ENCODE peak calls at places on chromosomes 12 and 14, in five cellular contexts. Y is mucosa of descending colon, V is ovary, L is nephron progenitor cell, A is AG10803. H is an unnamed sample.

GRCh38 chr12:67107751-67108269 is 161.3 kb upstream of the CAND1 start:
- DNase-seq in Y (no peak), V (no peak), L (no peak), A (no peak), H (no peak)

GRCh38 chr12:116687888-116688287 is 50.0 kb downstream of the SPRING1 start:
- DNase-seq in Y (peak), V (peak), L (peak), A (no peak), H (no peak)

GRCh38 chr12:52155048-52155868 is 36.6 kb downstream of the KRT80 start:
- DNase-seq in Y (peak), V (no peak), L (no peak), A (peak), H (no peak)

GRCh38 chr14:64637735-64638473 is 66.3 kb upstream of the PLEKHG3 start:
- DNase-seq in Y (no peak), V (no peak), L (no peak), A (peak), H (no peak)

GRCh38 chr12:95852133-95852532 is 6.6 kb upstream of the SNRPF start:
- DNase-seq in Y (no peak), V (no peak), L (no peak), A (no peak), H (no peak)

GRCh38 chr12:54277823-54278276 is 2.1 kb downstream of the CBX5 start:
- DNase-seq in Y (no peak), V (no peak), L (no peak), A (peak), H (no peak)

GRCh38 chr12:56684745-56685369 is 3.2 kb downstream of the PTGES3 start:
- DNase-seq in Y (no peak), V (peak), L (no peak), A (no peak), H (no peak)

GRCh38 chr14:23929131-23929530 is 24.4 kb upstream of the DHRS4 start:
- DNase-seq in Y (no peak), V (no peak), L (no peak), A (no peak), H (no peak)

GRCh38 chr14:94368956-94369355 is 19.4 kb downstream of the SERPINA1 start:
- DNase-seq in Y (no peak), V (no peak), L (no peak), A (no peak), H (no peak)

GRCh38 chr12:121579190-121579791 is 1.5 kb downstream of the KDM2B start:
- DNase-seq in Y (peak), V (peak), L (peak), A (no peak), H (no peak)

GRCh38 chr12:4855121-4855924 is 54.4 kb upstream of the KCNA1 start:
- DNase-seq in Y (no peak), V (no peak), L (peak), A (peak), H (no peak)

GRCh38 chr14:62819931-62820330 is 225.3 kb downstream of the KCNH5 start:
- DNase-seq in Y (no peak), V (no peak), L (no peak), A (no peak), H (no peak)

GRCh38 chr12:103947871-103948555 is 17.7 kb upstream of the TDG start:
- DNase-seq in Y (no peak), V (no peak), L (no peak), A (no peak), H (no peak)

GRCh38 chr12:11860026-11860425 is 210.6 kb downstream of the ETV6 start:
- DNase-seq in Y (no peak), V (no peak), L (no peak), A (no peak), H (no peak)

GRCh38 chr14:104082807-104083206 is 2.7 kb upstream of the ASPG start:
- DNase-seq in Y (peak), V (peak), L (no peak), A (no peak), H (peak)

GRCh38 chr12:123384994-123385376 is 1.1 kb downstream of the KMT5A start:
- DNase-seq in Y (no peak), V (no peak), L (no peak), A (peak), H (no peak)

GRCh38 chr12:646303-647038 is 16.8 kb downstream of the NINJ2 start:
- DNase-seq in Y (peak), V (peak), L (no peak), A (peak), H (no peak)

GRCh38 chr12:129657179-129657578 is 246.6 kb downstream of the TMEM132D start:
- DNase-seq in Y (no peak), V (no peak), L (no peak), A (no peak), H (no peak)

GRCh38 chr14:39374846-39375245 is 57.4 kb downstream of the FBXO33 start:
- DNase-seq in Y (no peak), V (no peak), L (no peak), A (peak), H (no peak)

GRCh38 chr12:501722-502447 is 42.1 kb downstream of the B4GALNT3 start:
- DNase-seq in Y (no peak), V (no peak), L (no peak), A (no peak), H (no peak)

GRCh38 chr14:22554706-22555572 is 34.1 kb downstream of the DAD1 start:
- DNase-seq in Y (no peak), V (no peak), L (no peak), A (no peak), H (no peak)

GRCh38 chr12:113891737-113892520 is 74.2 kb downstream of the RBM19 start:
- DNase-seq in Y (no peak), V (no peak), L (no peak), A (no peak), H (no peak)

GRCh38 chr12:31591308-31591901 is 469 bp upstream of the DENND5B start:
- DNase-seq in Y (no peak), V (peak), L (peak), A (peak), H (no peak)

GRCh38 chr14:31449971-31450610 is 7.2 kb downstream of the DTD2 start:
- DNase-seq in Y (no peak), V (no peak), L (no peak), A (peak), H (no peak)

GRCh38 chr14:64800000-64800399 is 79.7 kb downstream of the SPTB start:
- DNase-seq in Y (no peak), V (no peak), L (peak), A (peak), H (no peak)

GRCh38 chr12:89733579-89734201 is 25.1 kb upstream of the ATP2B1 start:
- DNase-seq in Y (no peak), V (no peak), L (no peak), A (peak), H (no peak)

GRCh38 chr12:49953961-49954835 is 3.7 kb downstream of the AQP2 start:
- DNase-seq in Y (no peak), V (peak), L (no peak), A (no peak), H (no peak)

GRCh38 chr12:49953146-49953545 is 2.6 kb downstream of the AQP2 start:
- DNase-seq in Y (no peak), V (peak), L (no peak), A (no peak), H (no peak)

GRCh38 chr12:49956663-49957569 is 4.8 kb upstream of the AQP5 start:
- DNase-seq in Y (no peak), V (no peak), L (no peak), A (no peak), H (no peak)

GRCh38 chr12:49955899-49956662 is 5.5 kb downstream of the AQP2 start:
- DNase-seq in Y (no peak), V (peak), L (no peak), A (no peak), H (no peak)

GRCh38 chr12:49954863-49955830 is 4.6 kb downstream of the AQP2 start:
- DNase-seq in Y (no peak), V (peak), L (no peak), A (no peak), H (no peak)
- TF ChIP-seq CTCF in Y (no peak), V (no peak), L (no peak), A (no peak), H (no peak)

GRCh38 chr12:17148706-17149105 is 542.7 kb upstream of the LMO3 start:
- DNase-seq in Y (no peak), V (no peak), L (no peak), A (no peak), H (no peak)
- TF ChIP-seq CTCF in Y (no peak), V (no peak), L (no peak), A (no peak), H (no peak)

DNA sequence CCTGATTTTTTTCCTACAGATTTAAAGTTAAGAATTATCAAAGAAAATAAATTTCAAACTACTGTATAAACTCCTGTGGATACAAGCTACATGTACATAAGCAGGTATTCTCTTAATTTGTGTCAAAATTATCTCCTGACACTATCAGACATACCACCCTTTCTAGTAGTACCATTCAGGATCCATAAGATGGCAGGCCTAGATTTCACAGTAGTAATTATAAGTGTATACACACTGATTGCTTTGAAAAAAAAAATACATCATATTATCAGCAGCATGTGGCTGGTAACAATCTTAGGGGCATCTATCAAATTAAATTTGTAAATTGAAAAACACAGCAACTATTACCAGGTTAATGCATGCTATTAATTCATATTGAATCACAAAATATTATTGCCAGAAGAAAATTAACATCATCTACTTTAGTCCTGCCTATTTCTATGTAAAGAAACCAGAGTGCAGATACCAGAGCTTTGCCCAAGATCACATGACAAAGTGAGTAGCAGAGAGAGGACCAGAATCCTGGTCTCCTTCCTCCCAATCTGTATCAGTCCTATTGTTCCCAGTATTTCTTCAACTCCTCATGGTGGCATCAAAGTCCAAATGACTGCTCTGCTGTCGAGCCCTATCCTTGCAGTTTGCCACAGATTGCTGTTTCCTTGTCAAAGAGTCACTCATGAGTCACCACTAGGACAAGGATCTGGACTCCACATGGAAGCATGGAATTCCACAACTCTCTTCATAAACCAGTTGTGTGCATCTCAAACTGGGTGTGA is 27.7 kb upstream of the CALM1 start:
- DNase-seq in Y (no peak), V (no peak), L (no peak), A (peak), H (no peak)
- TF ChIP-seq CTCF in Y (no peak), V (no peak), L (no peak), A (no peak), H (no peak)

GRCh38 chr14:78170203-78170602 is at the start of gene NRXN3:
- DNase-seq in Y (peak), V (no peak), L (peak), A (no peak), H (no peak)

GRCh38 chr14:78162202-78162601 is 8.0 kb upstream of the NRXN3 start:
- DNase-seq in Y (no peak), V (no peak), L (no peak), A (no peak), H (no peak)

DNA sequence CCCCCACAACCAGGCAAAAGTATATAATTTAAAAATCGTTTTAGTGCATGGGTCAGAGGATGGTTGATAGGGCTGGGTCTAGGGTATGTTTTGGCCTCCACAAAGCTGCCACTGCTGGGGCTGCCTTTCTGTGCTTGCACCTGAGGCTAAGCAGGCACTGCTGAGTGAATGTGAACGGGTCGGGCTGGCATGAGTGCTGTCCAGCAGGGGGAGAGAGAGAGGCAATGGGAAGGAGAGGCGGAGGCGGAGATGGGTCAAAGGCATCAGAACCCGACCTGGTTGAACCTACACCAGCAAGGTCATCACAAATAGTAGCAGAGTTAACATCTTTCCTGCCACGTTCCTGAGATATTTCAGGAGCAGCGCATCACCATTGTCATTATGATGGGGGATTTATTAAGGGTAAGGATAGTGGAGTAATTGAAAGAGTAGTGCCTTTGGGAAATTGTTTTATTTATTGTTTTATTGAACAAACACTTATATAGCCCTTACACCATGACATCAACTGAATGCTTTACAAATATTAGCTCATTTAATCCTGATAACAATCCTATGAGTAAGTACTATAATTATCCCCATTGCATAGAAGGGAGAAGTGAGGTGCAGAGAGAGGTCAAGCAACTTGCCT is 5.8 kb upstream of the NRXN3 start:
- DNase-seq in Y (peak), V (no peak), L (peak), A (no peak), H (no peak)
- TF ChIP-seq CTCF in Y (peak), V (no peak), L (peak), A (no peak), H (peak)

GRCh38 chr12:21248679-21249078 is 86.0 kb downstream of the SLCO1A2 start:
- DNase-seq in Y (no peak), V (no peak), L (no peak), A (peak), H (no peak)
- TF ChIP-seq CTCF in Y (no peak), V (no peak), L (no peak), A (no peak), H (peak)

DNA sequence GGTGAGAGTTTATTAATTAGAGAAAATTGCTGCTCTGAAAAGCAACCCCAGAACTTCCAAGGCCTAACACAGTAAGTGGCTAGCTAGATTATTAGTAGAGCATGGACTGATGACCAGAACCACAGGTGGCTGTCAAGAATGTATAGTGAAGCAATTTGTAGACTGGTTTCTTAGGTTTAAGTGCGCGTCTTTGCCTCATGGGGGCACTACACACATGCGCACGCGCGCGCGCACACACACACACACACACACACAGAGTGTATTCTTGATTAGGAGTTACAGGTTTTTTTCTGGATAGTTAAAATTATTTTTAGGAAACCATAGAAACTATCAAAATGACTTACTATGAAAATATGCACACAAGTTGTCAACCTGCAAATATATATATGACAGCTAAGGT is 66.5 kb downstream of the BHLHE41 start:
- DNase-seq in Y (no peak), V (no peak), L (no peak), A (no peak), H (no peak)
- TF ChIP-seq CTCF in Y (no peak), V (no peak), L (no peak), A (peak), H (peak)

DNA sequence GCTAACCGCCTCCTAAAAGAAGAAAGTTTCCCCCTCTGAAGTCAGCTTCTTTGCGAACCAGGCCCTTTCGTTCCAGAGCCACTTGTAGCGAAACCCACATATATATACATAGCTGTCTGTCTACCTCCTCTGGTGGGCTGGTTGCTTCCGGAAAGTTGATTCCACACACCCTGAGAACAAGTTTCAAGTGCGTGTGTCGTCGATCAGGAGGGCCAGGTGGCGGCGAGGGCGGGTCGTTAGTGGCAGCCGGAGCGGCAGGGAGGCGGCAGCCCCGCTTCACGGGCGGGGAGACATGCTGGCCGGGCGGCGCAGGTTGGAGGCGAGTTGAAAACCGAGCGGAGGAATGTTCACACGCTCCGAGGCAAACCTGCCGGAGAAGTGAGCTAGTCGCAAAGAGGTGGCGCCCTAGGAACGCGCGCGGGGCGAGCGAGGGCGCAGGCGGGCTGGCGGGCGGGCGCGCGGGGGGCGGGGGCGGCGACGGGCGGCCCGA is 2.6 kb downstream of the PTHLH start:
- DNase-seq in Y (peak), V (peak), L (peak), A (peak), H (peak)
- TF ChIP-seq CTCF in Y (no peak), V (no peak), L (no peak), A (no peak), H (no peak)

GRCh38 chr14:49673586-49673985 is 14.4 kb downstream of the POLE2 start:
- DNase-seq in Y (no peak), V (no peak), L (no peak), A (no peak), H (no peak)

GRCh38 chr14:49679271-49679670 is 8.7 kb downstream of the POLE2 start:
- DNase-seq in Y (no peak), V (no peak), L (no peak), A (no peak), H (no peak)

GRCh38 chr14:49677643-49678042 is 10.4 kb downstream of the POLE2 start:
- DNase-seq in Y (no peak), V (no peak), L (no peak), A (no peak), H (no peak)
- TF ChIP-seq CTCF in Y (no peak), V (no peak), L (no peak), A (peak), H (peak)

GRCh38 chr14:80636071-80636470 is 305.5 kb downstream of the CEP128 start:
- DNase-seq in Y (no peak), V (no peak), L (no peak), A (peak), H (no peak)
- TF ChIP-seq CTCF in Y (no peak), V (no peak), L (peak), A (peak), H (peak)

GRCh38 chr14:96039633-96040311 is 610 bp downstream of the C14orf132 start:
- DNase-seq in Y (peak), V (no peak), L (peak), A (peak), H (no peak)
- TF ChIP-seq CTCF in Y (no peak), V (no peak), L (peak), A (no peak), H (peak)